ENCODE peak calls at places on chromosomes 2 and 18, in five cellular contexts. One of them, this sample, is unnamed.
A peak's percentile ranks its signal among the peaks of the same experiment; 100 is the strongest.

GRCh38 chr2:128442053-128442751 is 123.5 kb upstream of the HS6ST1 start:
- DNase-seq in GM23248: no peak
- DNase-seq in SK-N-SH: no peak
- DNase-seq in neural progenitor cell: no peak
- DNase-seq in hepatocyte: peak; percentile 84
- DNase-seq in this sample: no peak

GRCh38 chr2:234133004-234133403 is 82.5 kb downstream of the SPP2 start:
- DNase-seq in SK-N-SH: no peak
- DNase-seq in hepatocyte: no peak
- DNase-seq in neural progenitor cell: no peak
- DNase-seq in GM23248: peak; percentile 49
- DNase-seq in this sample: peak; percentile 85

GRCh38 chr2:66490588-66491001 is 55.7 kb downstream of the MEIS1 start:
- DNase-seq in SK-N-SH: no peak
- DNase-seq in GM23248: peak; percentile 61
- DNase-seq in hepatocyte: no peak
- DNase-seq in neural progenitor cell: no peak
- DNase-seq in this sample: peak; percentile 85

GRCh38 chr2:172823451-172823850 is 87.8 kb downstream of the RAPGEF4 start:
- DNase-seq in hepatocyte: no peak
- DNase-seq in GM23248: no peak
- DNase-seq in neural progenitor cell: no peak
- DNase-seq in SK-N-SH: no peak
- DNase-seq in this sample: no peak

GRCh38 chr2:205453200-205453599 is 229.1 kb upstream of the NRP2 start:
- DNase-seq in hepatocyte: no peak
- DNase-seq in GM23248: no peak
- DNase-seq in SK-N-SH: peak; percentile 39
- DNase-seq in neural progenitor cell: no peak
- DNase-seq in this sample: no peak

GRCh38 chr2:104701471-104701911 is 152.4 kb upstream of the POU3F3 start:
- DNase-seq in SK-N-SH: no peak
- DNase-seq in hepatocyte: no peak
- DNase-seq in GM23248: no peak
- DNase-seq in neural progenitor cell: no peak
- DNase-seq in this sample: no peak

GRCh38 chr2:190435031-190435677 is 27.0 kb downstream of the MFSD6 start:
- DNase-seq in neural progenitor cell: no peak
- DNase-seq in GM23248: no peak
- DNase-seq in hepatocyte: no peak
- DNase-seq in SK-N-SH: no peak
- DNase-seq in this sample: no peak

GRCh38 chr2:216694201-216694825 is 1.0 kb downstream of the IGFBP5 start:
- DNase-seq in GM23248: peak; percentile 82
- DNase-seq in SK-N-SH: peak; percentile 68
- DNase-seq in neural progenitor cell: peak; percentile 84
- DNase-seq in hepatocyte: peak; percentile 77
- DNase-seq in this sample: peak; percentile 54

GRCh38 chr2:144524190-144524957 is 4.5 kb upstream of the ZEB2 start:
- DNase-seq in GM23248: peak; percentile 60
- DNase-seq in neural progenitor cell: peak; percentile 88
- DNase-seq in hepatocyte: peak; percentile 36
- DNase-seq in SK-N-SH: peak; percentile 88
- DNase-seq in this sample: no peak

GRCh38 chr2:150191349-150191748 is 296.1 kb downstream of the RND3 start:
- DNase-seq in SK-N-SH: no peak
- DNase-seq in hepatocyte: no peak
- DNase-seq in neural progenitor cell: no peak
- DNase-seq in GM23248: peak; percentile 65
- DNase-seq in this sample: peak; percentile 65

DNA sequence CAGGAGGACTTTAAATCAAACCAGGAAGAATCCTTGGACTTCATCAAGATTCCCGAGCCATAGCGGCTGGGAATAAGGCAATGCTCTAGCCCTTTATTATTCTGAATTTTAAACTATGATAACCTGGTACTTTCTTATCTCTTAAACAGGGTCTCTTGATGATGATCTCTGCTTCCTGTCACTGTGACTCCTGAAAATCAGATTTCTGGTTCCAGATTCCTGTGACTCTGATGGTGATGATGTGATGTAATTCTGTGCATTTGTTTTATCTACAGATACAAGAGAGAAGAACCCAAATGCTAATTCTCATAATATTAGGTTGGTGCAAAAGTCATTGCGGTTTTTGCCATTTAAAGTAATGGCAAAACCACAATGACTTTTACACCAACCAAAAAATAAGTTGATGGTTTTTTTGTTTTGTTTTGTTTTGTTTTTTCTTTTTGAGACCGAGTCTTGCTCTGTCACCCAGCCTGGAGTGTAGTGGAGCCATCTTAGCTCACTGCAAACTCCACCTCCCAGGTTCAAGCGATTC is 116.3 kb upstream of the CREB1 start:
- DNase-seq in GM23248: no peak
- DNase-seq in SK-N-SH: no peak
- DNase-seq in hepatocyte: no peak
- DNase-seq in neural progenitor cell: no peak
- DNase-seq in this sample: no peak
- H3K4me3 ChIP-seq in GM23248: no peak overlapping the region
- H3K4me3 ChIP-seq in SK-N-SH: no peak overlapping the region
- H3K4me3 ChIP-seq in hepatocyte: no peak overlapping the region
- H3K4me3 ChIP-seq in neural progenitor cell: no peak overlapping the region
- H3K4me3 ChIP-seq in this sample: no peak overlapping the region

GRCh38 chr2:226673314-226673723 is 126.3 kb downstream of the IRS1 start:
- DNase-seq in SK-N-SH: no peak
- DNase-seq in hepatocyte: peak; percentile 52
- DNase-seq in neural progenitor cell: no peak
- DNase-seq in GM23248: peak; percentile 95
- DNase-seq in this sample: peak; percentile 83
- TF ChIP-seq EZH2phosphoT487 in SK-N-SH: no peak
- TF ChIP-seq EZH2phosphoT487 in hepatocyte: no peak
- TF ChIP-seq EZH2phosphoT487 in neural progenitor cell: no peak
- TF ChIP-seq EZH2phosphoT487 in GM23248: no peak
- TF ChIP-seq EZH2phosphoT487 in this sample: no peak

GRCh38 chr2:25891672-25892071 is 13.4 kb upstream of the ASXL2 start:
- DNase-seq in hepatocyte: no peak
- DNase-seq in GM23248: no peak
- DNase-seq in SK-N-SH: no peak
- DNase-seq in neural progenitor cell: no peak
- DNase-seq in this sample: no peak
- H2AFZ ChIP-seq in hepatocyte: no peak overlapping the region
- H2AFZ ChIP-seq in GM23248: no peak overlapping the region
- H2AFZ ChIP-seq in SK-N-SH: no peak overlapping the region
- H2AFZ ChIP-seq in neural progenitor cell: no peak overlapping the region
- H2AFZ ChIP-seq in this sample: no peak overlapping the region

GRCh38 chr2:102142829-102143449 is 393 bp downstream of the IL1R1 start:
- DNase-seq in hepatocyte: no peak
- DNase-seq in GM23248: peak; percentile 70
- DNase-seq in SK-N-SH: no peak
- DNase-seq in neural progenitor cell: no peak
- DNase-seq in this sample: no peak

GRCh38 chr2:102144128-102144527 is 1.6 kb downstream of the IL1R1 start:
- DNase-seq in GM23248: peak; percentile 58
- DNase-seq in hepatocyte: peak; percentile 39
- DNase-seq in neural progenitor cell: no peak
- DNase-seq in SK-N-SH: no peak
- DNase-seq in this sample: no peak

GRCh38 chr2:102141915-102142828 is at the start of gene IL1R1:
- DNase-seq in hepatocyte: peak; percentile 94
- DNase-seq in neural progenitor cell: peak; percentile 90
- DNase-seq in GM23248: peak; percentile 97
- DNase-seq in SK-N-SH: peak; percentile 65
- DNase-seq in this sample: peak; percentile 80

GRCh38 chr2:102145107-102145506 is 2.6 kb downstream of the IL1R1 start:
- DNase-seq in hepatocyte: no peak
- DNase-seq in GM23248: no peak
- DNase-seq in SK-N-SH: no peak
- DNase-seq in neural progenitor cell: no peak
- DNase-seq in this sample: no peak

DNA sequence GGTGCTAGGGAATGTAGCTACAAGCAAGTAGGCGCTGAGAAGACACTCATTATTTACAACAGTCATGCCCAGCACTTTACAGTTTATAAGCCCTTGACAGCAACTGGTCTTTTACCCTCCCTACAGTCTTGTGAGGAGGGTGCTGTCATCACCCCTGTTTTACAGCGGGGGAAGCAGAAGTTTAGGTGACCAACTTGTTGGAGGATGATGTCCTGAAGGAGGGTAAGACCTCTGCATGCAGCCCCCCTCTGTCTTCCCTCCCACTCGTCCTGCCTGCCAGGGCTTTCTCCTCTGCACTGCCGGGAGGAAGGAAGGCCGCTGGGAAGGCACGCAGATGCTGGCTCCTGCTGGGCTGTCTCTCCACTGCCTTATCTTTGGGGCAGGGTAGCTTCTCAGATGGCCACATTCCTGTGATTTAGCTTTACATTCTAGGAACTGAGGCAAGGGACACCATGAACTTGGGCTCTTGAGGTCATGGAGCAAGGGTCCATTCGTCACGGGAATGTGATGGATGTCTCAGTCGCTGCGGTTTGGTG is 972 bp downstream of the IL1R1 start:
- DNase-seq in neural progenitor cell: no peak
- DNase-seq in SK-N-SH: no peak
- DNase-seq in GM23248: peak; percentile 69
- DNase-seq in hepatocyte: peak; percentile 54
- DNase-seq in this sample: no peak
- H3K4me3 ChIP-seq in neural progenitor cell: no peak overlapping the region
- H3K4me3 ChIP-seq in SK-N-SH: peak overlapping the region; percentile 72
- H3K4me3 ChIP-seq in GM23248: peak overlapping the region; percentile 86
- H3K4me3 ChIP-seq in hepatocyte: peak overlapping the region; percentile 56
- H3K4me3 ChIP-seq in this sample: peak overlapping the region; percentile 73

GRCh38 chr2:227154976-227155375 is 9.0 kb downstream of the COL4A4 start:
- DNase-seq in hepatocyte: no peak
- DNase-seq in SK-N-SH: no peak
- DNase-seq in GM23248: peak; percentile 60
- DNase-seq in neural progenitor cell: no peak
- DNase-seq in this sample: no peak
- TF ChIP-seq EZH2phosphoT487 in hepatocyte: no peak
- TF ChIP-seq EZH2phosphoT487 in SK-N-SH: no peak
- TF ChIP-seq EZH2phosphoT487 in GM23248: no peak
- TF ChIP-seq EZH2phosphoT487 in neural progenitor cell: no peak
- TF ChIP-seq EZH2phosphoT487 in this sample: no peak

GRCh38 chr2:39568116-39568515 is 97.6 kb upstream of the TMEM178A start:
- DNase-seq in SK-N-SH: no peak
- DNase-seq in GM23248: no peak
- DNase-seq in hepatocyte: no peak
- DNase-seq in neural progenitor cell: no peak
- DNase-seq in this sample: peak; percentile 88
- H2AFZ ChIP-seq in SK-N-SH: peak overlapping the region; percentile 75
- H2AFZ ChIP-seq in GM23248: peak overlapping the region; percentile 59
- H2AFZ ChIP-seq in hepatocyte: no peak overlapping the region
- H2AFZ ChIP-seq in neural progenitor cell: no peak overlapping the region
- H2AFZ ChIP-seq in this sample: no peak overlapping the region

GRCh38 chr18:34223164-34223892 is 1.4 kb downstream of the NOL4 start:
- DNase-seq in hepatocyte: peak; percentile 13
- DNase-seq in SK-N-SH: peak; percentile 57
- DNase-seq in neural progenitor cell: peak; percentile 65
- DNase-seq in GM23248: peak; percentile 9
- DNase-seq in this sample: no peak
- H3K4me3 ChIP-seq in hepatocyte: peak overlapping the region; percentile 46
- H3K4me3 ChIP-seq in SK-N-SH: peak overlapping the region; percentile 63
- H3K4me3 ChIP-seq in neural progenitor cell: peak overlapping the region; percentile 71
- H3K4me3 ChIP-seq in GM23248: peak overlapping the region; percentile 46
- H3K4me3 ChIP-seq in this sample: peak overlapping the region; percentile 66

GRCh38 chr2:41958775-41959174 is 89.0 kb upstream of the PKDCC start:
- DNase-seq in GM23248: no peak
- DNase-seq in hepatocyte: no peak
- DNase-seq in neural progenitor cell: no peak
- DNase-seq in SK-N-SH: no peak
- DNase-seq in this sample: no peak

GRCh38 chr2:41959760-41960159 is 88.1 kb upstream of the PKDCC start:
- DNase-seq in GM23248: no peak
- DNase-seq in hepatocyte: no peak
- DNase-seq in neural progenitor cell: no peak
- DNase-seq in SK-N-SH: no peak
- DNase-seq in this sample: no peak

GRCh38 chr2:41954304-41955291 is 93.2 kb upstream of the PKDCC start:
- DNase-seq in neural progenitor cell: no peak
- DNase-seq in SK-N-SH: peak; percentile 79
- DNase-seq in hepatocyte: no peak
- DNase-seq in GM23248: no peak
- DNase-seq in this sample: no peak

GRCh38 chr2:41957431-41957830 is 90.4 kb upstream of the PKDCC start:
- DNase-seq in SK-N-SH: no peak
- DNase-seq in hepatocyte: no peak
- DNase-seq in GM23248: no peak
- DNase-seq in neural progenitor cell: no peak
- DNase-seq in this sample: no peak

DNA sequence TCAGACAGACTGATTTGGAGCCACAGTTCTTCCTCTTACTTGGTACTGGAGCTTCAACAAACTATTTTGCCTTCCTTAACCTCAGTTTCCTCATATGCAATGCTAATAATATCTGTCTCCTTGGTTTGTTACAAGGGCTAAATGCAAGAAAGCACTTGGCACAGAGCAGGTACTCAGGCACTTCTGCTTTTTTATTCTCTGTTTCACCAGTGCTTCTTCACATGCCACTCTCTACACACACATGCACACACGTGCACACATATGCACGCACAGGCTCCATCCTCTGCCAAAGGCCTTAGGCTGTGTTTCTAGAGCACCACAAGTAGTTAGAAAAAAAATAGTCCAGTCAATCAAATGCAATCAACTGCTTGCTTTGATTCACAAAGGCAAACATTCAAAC is 92.2 kb upstream of the PKDCC start:
- DNase-seq in SK-N-SH: no peak
- DNase-seq in neural progenitor cell: no peak
- DNase-seq in hepatocyte: no peak
- DNase-seq in GM23248: no peak
- DNase-seq in this sample: no peak
- TF ChIP-seq EZH2phosphoT487 in SK-N-SH: no peak
- TF ChIP-seq EZH2phosphoT487 in neural progenitor cell: no peak
- TF ChIP-seq EZH2phosphoT487 in hepatocyte: no peak
- TF ChIP-seq EZH2phosphoT487 in GM23248: no peak
- TF ChIP-seq EZH2phosphoT487 in this sample: no peak